ENCODE peak calls at places on chromosomes 3 and 15, in nine cellular contexts. One of them, this sample, is unnamed.

GRCh38 chr3:121482651-121483050 is 63.1 kb downstream of the POLQ start:
- DNase-seq in endothelial cell of umbilical vein: peak; percentile 49
- DNase-seq in mesendoderm: no peak
- DNase-seq in GM23248: peak; percentile 85
- DNase-seq in neural progenitor cell: no peak
- DNase-seq in NT2/D1: no peak
- DNase-seq in PC-3: peak; percentile 82
- DNase-seq in colonic mucosa: no peak
- DNase-seq in fibroblast of lung: peak; percentile 85
- DNase-seq in this sample: no peak

GRCh38 chr3:187743195-187744141 is 1.8 kb downstream of the BCL6 start:
- DNase-seq in endothelial cell of umbilical vein: peak; percentile 39
- DNase-seq in mesendoderm: peak; percentile 35
- DNase-seq in GM23248: peak; percentile 77
- DNase-seq in neural progenitor cell: peak; percentile 58
- DNase-seq in NT2/D1: no peak
- DNase-seq in PC-3: peak; percentile 30
- DNase-seq in colonic mucosa: peak; percentile 65
- DNase-seq in fibroblast of lung: peak; percentile 58
- DNase-seq in this sample: peak; percentile 72

GRCh38 chr3:57076422-57076951 is 16.0 kb downstream of the SPATA12 start:
- DNase-seq in endothelial cell of umbilical vein: no peak
- DNase-seq in mesendoderm: no peak
- DNase-seq in GM23248: no peak
- DNase-seq in neural progenitor cell: no peak
- DNase-seq in NT2/D1: no peak
- DNase-seq in PC-3: no peak
- DNase-seq in colonic mucosa: no peak
- DNase-seq in fibroblast of lung: no peak
- DNase-seq in this sample: no peak

GRCh38 chr15:47717036-47717611 is at the start of gene SEMA6D:
- DNase-seq in endothelial cell of umbilical vein: peak; percentile 87
- DNase-seq in mesendoderm: peak; percentile 94
- DNase-seq in GM23248: peak; percentile 87
- DNase-seq in neural progenitor cell: peak; percentile 94
- DNase-seq in NT2/D1: no peak
- DNase-seq in PC-3: peak; percentile 73
- DNase-seq in colonic mucosa: peak; percentile 79
- DNase-seq in fibroblast of lung: peak; percentile 83
- DNase-seq in this sample: peak; percentile 91

GRCh38 chr15:89360294-89360971 is 25.8 kb upstream of the POLG start:
- DNase-seq in endothelial cell of umbilical vein: no peak
- DNase-seq in mesendoderm: peak; percentile 52
- DNase-seq in GM23248: no peak
- DNase-seq in neural progenitor cell: peak; percentile 81
- DNase-seq in NT2/D1: no peak
- DNase-seq in PC-3: no peak
- DNase-seq in colonic mucosa: no peak
- DNase-seq in fibroblast of lung: no peak
- DNase-seq in this sample: peak; percentile 76

GRCh38 chr3:53495518-53496501 is 1.4 kb downstream of the CACNA1D start:
- DNase-seq in endothelial cell of umbilical vein: no peak
- DNase-seq in mesendoderm: no peak
- DNase-seq in GM23248: no peak
- DNase-seq in neural progenitor cell: peak; percentile 54
- DNase-seq in NT2/D1: no peak
- DNase-seq in PC-3: no peak
- DNase-seq in colonic mucosa: peak; percentile 34
- DNase-seq in fibroblast of lung: no peak
- DNase-seq in this sample: peak; percentile 73

GRCh38 chr3:188712257-188712924 is 459.4 kb upstream of the TPRG1 start:
- DNase-seq in endothelial cell of umbilical vein: peak; percentile 64
- DNase-seq in mesendoderm: no peak
- DNase-seq in GM23248: peak; percentile 59
- DNase-seq in neural progenitor cell: no peak
- DNase-seq in NT2/D1: no peak
- DNase-seq in PC-3: peak; percentile 77
- DNase-seq in colonic mucosa: no peak
- DNase-seq in fibroblast of lung: peak; percentile 91
- DNase-seq in this sample: no peak

GRCh38 chr3:4425707-4426106 is 41.4 kb downstream of the SUMF1 start:
- DNase-seq in endothelial cell of umbilical vein: no peak
- DNase-seq in mesendoderm: no peak
- DNase-seq in GM23248: peak; percentile 16
- DNase-seq in neural progenitor cell: no peak
- DNase-seq in NT2/D1: no peak
- DNase-seq in PC-3: no peak
- DNase-seq in colonic mucosa: no peak
- DNase-seq in fibroblast of lung: peak; percentile 10
- DNase-seq in this sample: no peak

GRCh38 chr3:149449100-149449654 is 25.3 kb upstream of the TM4SF4 start:
- DNase-seq in endothelial cell of umbilical vein: peak; percentile 33
- DNase-seq in mesendoderm: no peak
- DNase-seq in GM23248: no peak
- DNase-seq in neural progenitor cell: no peak
- DNase-seq in NT2/D1: no peak
- DNase-seq in PC-3: no peak
- DNase-seq in colonic mucosa: no peak
- DNase-seq in fibroblast of lung: no peak
- DNase-seq in this sample: no peak

GRCh38 chr3:152204218-152204617 is 64.5 kb upstream of the MBNL1 start:
- DNase-seq in endothelial cell of umbilical vein: no peak
- DNase-seq in mesendoderm: no peak
- DNase-seq in GM23248: no peak
- DNase-seq in neural progenitor cell: no peak
- DNase-seq in NT2/D1: no peak
- DNase-seq in PC-3: no peak
- DNase-seq in colonic mucosa: no peak
- DNase-seq in fibroblast of lung: no peak
- DNase-seq in this sample: no peak

GRCh38 chr15:72338617-72339321 is 18.8 kb upstream of the CELF6 start:
- DNase-seq in endothelial cell of umbilical vein: no peak
- DNase-seq in mesendoderm: no peak
- DNase-seq in GM23248: peak; percentile 87
- DNase-seq in neural progenitor cell: no peak
- DNase-seq in NT2/D1: no peak
- DNase-seq in PC-3: peak; percentile 2
- DNase-seq in colonic mucosa: no peak
- DNase-seq in fibroblast of lung: peak; percentile 69
- DNase-seq in this sample: no peak

GRCh38 chr15:79329186-79329611 is 18.3 kb downstream of the TMED3 start:
- DNase-seq in endothelial cell of umbilical vein: peak; percentile 84
- DNase-seq in mesendoderm: peak; percentile 73
- DNase-seq in GM23248: peak; percentile 61
- DNase-seq in neural progenitor cell: no peak
- DNase-seq in NT2/D1: no peak
- DNase-seq in PC-3: peak; percentile 69
- DNase-seq in colonic mucosa: no peak
- DNase-seq in fibroblast of lung: peak; percentile 81
- DNase-seq in this sample: peak; percentile 55

GRCh38 chr15:82970078-82970686 is 15.8 kb upstream of the RAMAC start:
- DNase-seq in endothelial cell of umbilical vein: no peak
- DNase-seq in mesendoderm: no peak
- DNase-seq in GM23248: no peak
- DNase-seq in neural progenitor cell: no peak
- DNase-seq in NT2/D1: no peak
- DNase-seq in PC-3: no peak
- DNase-seq in colonic mucosa: no peak
- DNase-seq in fibroblast of lung: no peak
- DNase-seq in this sample: no peak

GRCh38 chr3:69178838-69179739 is 56.7 kb upstream of the LMOD3 start:
- DNase-seq in endothelial cell of umbilical vein: peak; percentile 38
- DNase-seq in mesendoderm: peak; percentile 44
- DNase-seq in GM23248: peak; percentile 17
- DNase-seq in neural progenitor cell: no peak
- DNase-seq in NT2/D1: no peak
- DNase-seq in PC-3: peak; percentile 69
- DNase-seq in colonic mucosa: no peak
- DNase-seq in fibroblast of lung: peak; percentile 29
- DNase-seq in this sample: no peak

GRCh38 chr15:83106994-83107840 is at the start of gene TM6SF1:
- DNase-seq in endothelial cell of umbilical vein: peak; percentile 45
- DNase-seq in mesendoderm: peak; percentile 48
- DNase-seq in GM23248: peak; percentile 21
- DNase-seq in neural progenitor cell: peak; percentile 46
- DNase-seq in NT2/D1: no peak
- DNase-seq in PC-3: no peak
- DNase-seq in colonic mucosa: no peak
- DNase-seq in fibroblast of lung: no peak
- DNase-seq in this sample: peak; percentile 71

GRCh38 chr3:123781138-123781537 is 103.0 kb downstream of the MYLK start:
- DNase-seq in endothelial cell of umbilical vein: no peak
- DNase-seq in mesendoderm: peak; percentile 62
- DNase-seq in GM23248: no peak
- DNase-seq in neural progenitor cell: no peak
- DNase-seq in NT2/D1: no peak
- DNase-seq in PC-3: no peak
- DNase-seq in colonic mucosa: no peak
- DNase-seq in fibroblast of lung: no peak
- DNase-seq in this sample: no peak
- H3K9ac ChIP-seq in endothelial cell of umbilical vein: no peak overlapping the region
- H3K9ac ChIP-seq in mesendoderm: no peak overlapping the region
- H3K9ac ChIP-seq in GM23248: no peak overlapping the region
- H3K9ac ChIP-seq in neural progenitor cell: no peak overlapping the region
- H3K9ac ChIP-seq in NT2/D1: no peak overlapping the region
- H3K9ac ChIP-seq in PC-3: no peak overlapping the region
- H3K9ac ChIP-seq in colonic mucosa: no peak overlapping the region
- H3K9ac ChIP-seq in fibroblast of lung: no peak overlapping the region
- H3K9ac ChIP-seq in this sample: no peak overlapping the region

GRCh38 chr3:46992231-46992630 is 12.8 kb downstream of the NBEAL2 start:
- DNase-seq in endothelial cell of umbilical vein: no peak
- DNase-seq in mesendoderm: no peak
- DNase-seq in GM23248: no peak
- DNase-seq in neural progenitor cell: no peak
- DNase-seq in NT2/D1: no peak
- DNase-seq in PC-3: no peak
- DNase-seq in colonic mucosa: no peak
- DNase-seq in fibroblast of lung: no peak
- DNase-seq in this sample: no peak

GRCh38 chr3:46991406-46992165 is 12.1 kb downstream of the NBEAL2 start:
- DNase-seq in endothelial cell of umbilical vein: no peak
- DNase-seq in mesendoderm: no peak
- DNase-seq in GM23248: no peak
- DNase-seq in neural progenitor cell: no peak
- DNase-seq in NT2/D1: no peak
- DNase-seq in PC-3: no peak
- DNase-seq in colonic mucosa: no peak
- DNase-seq in fibroblast of lung: no peak
- DNase-seq in this sample: no peak

GRCh38 chr3:46989146-46989810 is 9.8 kb downstream of the NBEAL2 start:
- DNase-seq in endothelial cell of umbilical vein: no peak
- DNase-seq in mesendoderm: peak; percentile 76
- DNase-seq in GM23248: no peak
- DNase-seq in neural progenitor cell: no peak
- DNase-seq in NT2/D1: no peak
- DNase-seq in PC-3: no peak
- DNase-seq in colonic mucosa: no peak
- DNase-seq in fibroblast of lung: no peak
- DNase-seq in this sample: peak; percentile 85

GRCh38 chr3:46988616-46989015 is 9.2 kb downstream of the NBEAL2 start:
- DNase-seq in endothelial cell of umbilical vein: no peak
- DNase-seq in mesendoderm: no peak
- DNase-seq in GM23248: no peak
- DNase-seq in neural progenitor cell: no peak
- DNase-seq in NT2/D1: no peak
- DNase-seq in PC-3: no peak
- DNase-seq in colonic mucosa: no peak
- DNase-seq in fibroblast of lung: no peak
- DNase-seq in this sample: no peak

DNA sequence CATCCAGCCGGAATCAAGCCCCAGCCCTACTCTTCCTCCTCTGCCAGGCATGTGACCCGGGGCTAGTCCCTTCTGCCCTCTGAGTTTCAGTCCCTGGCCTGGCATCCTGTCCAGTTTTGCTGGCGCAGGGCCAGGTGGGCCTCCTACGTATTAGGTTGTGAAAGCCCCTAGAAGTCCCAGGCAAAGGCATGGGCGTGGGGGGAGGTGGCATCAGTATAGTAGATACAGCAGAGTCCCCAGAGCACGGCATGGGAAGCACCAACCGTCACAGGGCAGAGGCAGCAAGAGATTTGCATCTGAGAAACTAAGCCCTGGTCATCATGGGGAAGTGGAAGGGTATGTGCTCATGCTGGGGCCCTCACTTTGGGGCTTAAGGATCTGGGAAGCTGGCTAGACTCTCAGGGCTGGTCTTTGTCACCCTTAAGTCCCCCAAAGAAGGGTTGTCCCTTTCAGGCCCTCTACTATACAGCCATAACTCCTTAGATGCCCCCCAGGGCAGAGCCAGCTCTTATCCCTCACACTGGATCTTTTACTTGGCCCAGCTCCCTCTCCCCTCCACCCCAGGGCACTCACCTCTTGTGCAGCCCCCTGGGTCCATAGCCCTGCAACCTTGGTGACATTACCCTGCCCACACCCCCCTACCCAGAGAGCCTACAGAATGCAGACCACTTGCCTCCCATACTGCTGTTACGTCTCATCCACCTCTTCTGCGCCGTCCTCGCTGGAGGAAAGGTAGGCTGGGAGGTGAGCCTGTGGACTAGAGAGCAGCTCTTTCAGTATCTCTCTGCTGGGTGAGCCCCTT is 11.3 kb downstream of the NBEAL2 start:
- DNase-seq in endothelial cell of umbilical vein: no peak
- DNase-seq in mesendoderm: no peak
- DNase-seq in GM23248: no peak
- DNase-seq in neural progenitor cell: no peak
- DNase-seq in NT2/D1: no peak
- DNase-seq in PC-3: no peak
- DNase-seq in colonic mucosa: no peak
- DNase-seq in fibroblast of lung: no peak
- DNase-seq in this sample: no peak
- H3K4me3 ChIP-seq in endothelial cell of umbilical vein: no peak overlapping the region
- H3K4me3 ChIP-seq in mesendoderm: no peak overlapping the region
- H3K4me3 ChIP-seq in GM23248: no peak overlapping the region
- H3K4me3 ChIP-seq in neural progenitor cell: no peak overlapping the region
- H3K4me3 ChIP-seq in NT2/D1: no peak overlapping the region
- H3K4me3 ChIP-seq in PC-3: no peak overlapping the region
- H3K4me3 ChIP-seq in colonic mucosa: no peak overlapping the region
- H3K4me3 ChIP-seq in fibroblast of lung: no peak overlapping the region
- H3K4me3 ChIP-seq in this sample: no peak overlapping the region

DNA sequence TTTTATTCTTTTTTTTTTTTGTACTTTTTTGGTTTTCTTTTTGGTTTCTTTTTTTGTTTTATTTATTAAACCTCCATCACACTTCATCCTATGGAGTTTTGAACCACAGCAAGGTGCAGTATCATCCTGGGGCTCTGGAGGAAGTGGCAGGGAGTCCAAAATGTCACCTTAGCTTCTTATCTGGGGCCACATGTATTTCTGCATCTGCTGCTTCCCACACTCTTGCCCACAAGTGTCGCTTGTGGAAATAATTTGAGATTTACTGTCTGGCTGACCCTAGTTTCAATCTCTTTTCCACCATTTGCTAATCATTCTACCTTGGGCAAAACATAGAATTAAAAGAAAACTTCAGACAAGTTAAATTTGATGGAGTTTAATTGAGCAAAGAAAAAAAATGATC is 6.4 kb downstream of the OPA1 start:
- DNase-seq in endothelial cell of umbilical vein: no peak
- DNase-seq in mesendoderm: no peak
- DNase-seq in GM23248: no peak
- DNase-seq in neural progenitor cell: no peak
- DNase-seq in NT2/D1: no peak
- DNase-seq in PC-3: no peak
- DNase-seq in colonic mucosa: no peak
- DNase-seq in fibroblast of lung: no peak
- DNase-seq in this sample: no peak
- H3K4me1 ChIP-seq in endothelial cell of umbilical vein: peaks cover 8% of the 10 kb centered on the region
- H3K4me1 ChIP-seq in mesendoderm: peaks cover 3% of the 10 kb centered on the region
- H3K4me1 ChIP-seq in GM23248: peaks cover 12% of the 10 kb centered on the region
- H3K4me1 ChIP-seq in neural progenitor cell: peaks cover 6% of the 10 kb centered on the region
- H3K4me1 ChIP-seq in NT2/D1: no peaks in the 10 kb centered on the region
- H3K4me1 ChIP-seq in PC-3: peaks cover 7% of the 10 kb centered on the region
- H3K4me1 ChIP-seq in colonic mucosa: peaks cover under 1% of the 10 kb centered on the region
- H3K4me1 ChIP-seq in fibroblast of lung: no peaks in the 10 kb centered on the region
- H3K4me1 ChIP-seq in this sample: no peaks in the 10 kb centered on the region

GRCh38 chr15:38058596-38059075 is 124.2 kb downstream of the TMCO5A start:
- DNase-seq in endothelial cell of umbilical vein: no peak
- DNase-seq in mesendoderm: no peak
- DNase-seq in GM23248: no peak
- DNase-seq in neural progenitor cell: peak; percentile 42
- DNase-seq in NT2/D1: peak; percentile 33
- DNase-seq in PC-3: no peak
- DNase-seq in colonic mucosa: no peak
- DNase-seq in fibroblast of lung: peak; percentile 26
- DNase-seq in this sample: no peak
- H3K9ac ChIP-seq in endothelial cell of umbilical vein: no peak overlapping the region
- H3K9ac ChIP-seq in mesendoderm: no peak overlapping the region
- H3K9ac ChIP-seq in GM23248: no peak overlapping the region
- H3K9ac ChIP-seq in neural progenitor cell: no peak overlapping the region
- H3K9ac ChIP-seq in NT2/D1: no peak overlapping the region
- H3K9ac ChIP-seq in PC-3: no peak overlapping the region
- H3K9ac ChIP-seq in colonic mucosa: no peak overlapping the region
- H3K9ac ChIP-seq in fibroblast of lung: no peak overlapping the region
- H3K9ac ChIP-seq in this sample: no peak overlapping the region

This sample was measured in endodermal cell.